ENCODE peak calls at places on chromosomes 4 and X, in six cellular contexts. O is neural crest cell; C is stimulated activated CD4-positive, alpha-beta T cell treated with anti-CD3 and anti-CD28 coated beads, Interleukin-2, amount 100 ng/mL, for 24 hours; R is stimulated activated CD8-positive, alpha-beta memory T cell treated with anti-CD3 and anti-CD28 coated beads, Interleukin-12 subunit alpha, Interleukin-12 subunit beta, amount 100 ng/mL, for 4 hours; I is uterus; V is coronary artery. M is an unnamed sample.

GRCh38 chr4:164935363-164935762 is 42.1 kb downstream of the TRIM61 start:
- DNase-seq in O (no peak), C (no peak), R (no peak), I (no peak), V (no peak), M (no peak)

GRCh38 chrX:38770152-38770551 is 31.1 kb upstream of the MID1IP1 start:
- DNase-seq in O (no peak), C (no peak), R (no peak), I (no peak), V (no peak), M (no peak)

GRCh38 chr4:87865288-87865687 is 32.5 kb downstream of the MEPE start:
- DNase-seq in O (no peak), C (no peak), R (no peak), I (no peak), V (no peak), M (no peak)

GRCh38 chr4:158858410-158859189 is 89.8 kb downstream of the FNIP2 start:
- DNase-seq in O (no peak), C (no peak), R (no peak), I (no peak), V (no peak), M (no peak)

GRCh38 chr4:163587867-163588266 is 93.4 kb downstream of the TMA16 start:
- DNase-seq in O (no peak), C (no peak), R (no peak), I (no peak), V (no peak), M (no peak)

GRCh38 chrX:72139538-72139937 is 7.8 kb upstream of the RTL5 start:
- DNase-seq in O (no peak), C (no peak), R (no peak), I (no peak), V (no peak), M (no peak)

GRCh38 chrX:102155806-102156179 is at the start of gene BEX5:
- DNase-seq in O (peak; percentile 29), C (peak; percentile 37), R (peak; percentile 19), I (peak; percentile 62), V (peak; percentile 74), M (peak; percentile 65)

GRCh38 chrX:95860127-95860526 is 824.5 kb upstream of the DIAPH2 start:
- DNase-seq in O (no peak), C (no peak), R (no peak), I (no peak), V (no peak), M (no peak)

GRCh38 chrX:87728024-87728423 is 210.4 kb downstream of the KLHL4 start:
- DNase-seq in O (no peak), C (no peak), R (no peak), I (no peak), V (no peak), M (no peak)

GRCh38 chr4:185020293-185020808 is 2.1 kb downstream of the HELT start:
- DNase-seq in O (no peak), C (peak; percentile 10), R (no peak), I (no peak), V (no peak), M (no peak)

GRCh38 chrX:12701625-12702024 is 89.6 kb upstream of the PRPS2 start:
- DNase-seq in O (peak; percentile 32), C (peak; percentile 38), R (no peak), I (peak; percentile 27), V (no peak), M (no peak)

GRCh38 chrX:138897621-138898492 is 186.3 kb upstream of the FGF13 start:
- DNase-seq in O (no peak), C (no peak), R (no peak), I (no peak), V (no peak), M (no peak)

GRCh38 chr4:95591278-95591677 is 42.5 kb upstream of the UNC5C start:
- DNase-seq in O (no peak), C (no peak), R (no peak), I (no peak), V (no peak), M (no peak)

GRCh38 chrX:123878177-123878576 is 18.3 kb downstream of the XIAP start:
- DNase-seq in O (no peak), C (no peak), R (no peak), I (no peak), V (no peak), M (no peak)

GRCh38 chr4:64756016-64756415 is 346.8 kb upstream of the TECRL start:
- DNase-seq in O (no peak), C (no peak), R (no peak), I (no peak), V (no peak), M (no peak)

GRCh38 chr4:176967586-176967985 is 174.9 kb upstream of the VEGFC start:
- DNase-seq in O (no peak), C (no peak), R (no peak), I (no peak), V (no peak), M (no peak)

GRCh38 chr4:172838943-172839342 is 329.7 kb upstream of the GALNT7 start:
- DNase-seq in O (no peak), C (no peak), R (no peak), I (no peak), V (no peak), M (no peak)

GRCh38 chr4:89316187-89316586 is 8.6 kb upstream of the GPRIN3 start:
- DNase-seq in O (no peak), C (no peak), R (no peak), I (no peak), V (no peak), M (no peak)

GRCh38 chr4:12963291-12963690 is 520.8 kb downstream of the RAB28 start:
- DNase-seq in O (no peak), C (no peak), R (no peak), I (no peak), V (no peak), M (no peak)

GRCh38 chr4:89222171-89222570 is 85.4 kb downstream of the GPRIN3 start:
- DNase-seq in O (no peak), C (peak; percentile 5), R (no peak), I (no peak), V (no peak), M (no peak)

GRCh38 chrX:9326369-9326768 is 138.5 kb upstream of the TBL1X start:
- DNase-seq in O (no peak), C (no peak), R (no peak), I (no peak), V (no peak), M (no peak)

GRCh38 chrX:39752820-39753219 is 344.9 kb downstream of the BCOR start:
- DNase-seq in O (no peak), C (no peak), R (no peak), I (no peak), V (no peak), M (no peak)

GRCh38 chr4:76589872-76590846 is 155.1 kb downstream of the SHROOM3 start:
- DNase-seq in O (peak; percentile 26), C (no peak), R (no peak), I (no peak), V (no peak), M (no peak)

GRCh38 chrX:110201799-110202198 is 116.1 kb downstream of the AMMECR1 start:
- DNase-seq in O (no peak), C (no peak), R (no peak), I (no peak), V (no peak), M (no peak)

GRCh38 chr4:152369903-152370296 is 166.0 kb downstream of the FBXW7 start:
- DNase-seq in O (no peak), C (no peak), R (no peak), I (no peak), V (no peak), M (no peak)

GRCh38 chr4:88964450-88964849 is 92.5 kb downstream of the FAM13A start:
- DNase-seq in O (no peak), C (peak; percentile 8), R (no peak), I (no peak), V (no peak), M (no peak)

GRCh38 chrX:316351-317325 is 2.0 kb downstream of the GTPBP6 start:
- DNase-seq in O (no peak), C (no peak), R (no peak), I (peak; percentile 19), V (peak; percentile 70), M (peak; percentile 22)

GRCh38 chrX:97860206-97860605 is 976.5 kb downstream of the RPA4 start:
- DNase-seq in O (peak; percentile 51), C (no peak), R (no peak), I (no peak), V (no peak), M (no peak)

GRCh38 chr4:54318904-54319303 is 89.8 kb downstream of the PDGFRA start:
- DNase-seq in O (peak; percentile 18), C (peak; percentile 12), R (no peak), I (no peak), V (no peak), M (no peak)

GRCh38 chr4:109303141-109303499 is 662 bp upstream of the COL25A1 start:
- DNase-seq in O (no peak), C (peak; percentile 2), R (no peak), I (peak; percentile 14), V (no peak), M (no peak)

GRCh38 chr4:8372506-8373070 is 67.9 kb downstream of the ACOX3 start:
- DNase-seq in O (no peak), C (no peak), R (no peak), I (no peak), V (no peak), M (no peak)